ENCODE peak calls at places on chromosomes 6 and 20, in eight cellular contexts. S is hippocampal formation, C is GM04503, P is occipital lobe, O is NCI-H460, R is GM13977, D is A549, U is C1 segment of cervical spinal cord. N is an unnamed sample.

GRCh38 chr6:157813191-157813590 is 9.9 kb upstream of the SNX9 start:
- DNase-seq in O (no peak), U (no peak), C (no peak), D (no peak), S (no peak), P (no peak), R (no peak), N (no peak)

GRCh38 chr20:63861981-63862901 is 943 bp downstream of the ABHD16B start:
- DNase-seq in P (no peak), D (no peak), R (no peak), U (no peak), C (no peak), S (no peak), O (no peak), N (no peak)

GRCh38 chr20:18734525-18735189 is 78.9 kb upstream of the SCP2D1 start:
- DNase-seq in D (peak; percentile 14), R (no peak), C (no peak), P (no peak), O (no peak), S (no peak), U (no peak), N (no peak)

GRCh38 chr6:135438907-135439535 is 58.5 kb downstream of the AHI1 start:
- DNase-seq in S (peak; percentile 7), C (no peak), P (no peak), U (no peak), R (peak; percentile 23), O (no peak), D (no peak), N (no peak)

GRCh38 chr6:15405111-15405510 is 159.2 kb downstream of the JARID2 start:
- DNase-seq in R (no peak), C (no peak), S (peak; percentile 28), U (no peak), P (no peak), O (no peak), D (no peak), N (no peak)

GRCh38 chr6:28985396-28986164 is 19.5 kb downstream of the ZNF311 start:
- DNase-seq in O (peak; percentile 93), C (peak; percentile 94), R (no peak), U (peak; percentile 64), D (peak; percentile 97), P (peak; percentile 74), S (peak; percentile 86), N (peak; percentile 90)

GRCh38 chr6:157169656-157170055 is 153.7 kb downstream of the TMEM242 start:
- DNase-seq in S (peak; percentile 11), R (no peak), O (no peak), P (peak; percentile 42), D (no peak), C (no peak), U (no peak), N (no peak)

GRCh38 chr6:37653933-37654565 is 43.6 kb downstream of the MDGA1 start:
- DNase-seq in D (peak; percentile 67), S (no peak), R (peak; percentile 80), C (no peak), P (no peak), O (peak; percentile 17), U (no peak), N (peak; percentile 68)

GRCh38 chr20:25258828-25259227 is 10.9 kb downstream of the PYGB start:
- DNase-seq in O (no peak), C (no peak), P (no peak), R (no peak), S (no peak), D (no peak), U (no peak), N (no peak)